ENCODE peak calls at places on chromosomes 4 and X, in six cellular contexts. One of them, this sample, is unnamed.

GRCh38 chrX:25191403-25191802 is 175.6 kb upstream of the ARX start:
- DNase-seq in GM23248: no peak
- DNase-seq in esophagus squamous epithelium: no peak
- DNase-seq in A549: peak; percentile 7
- DNase-seq in uterus: no peak
- DNase-seq in WERI-Rb-1: peak; percentile 15
- DNase-seq in this sample: no peak

GRCh38 chrX:2507904-2508630 is 7.3 kb upstream of the DHRSX start:
- DNase-seq in GM23248: no peak
- DNase-seq in esophagus squamous epithelium: no peak
- DNase-seq in uterus: no peak
- DNase-seq in WERI-Rb-1: no peak
- DNase-seq in A549: no peak
- DNase-seq in this sample: no peak

GRCh38 chrX:5958523-5958922 is 270.1 kb downstream of the NLGN4X start:
- DNase-seq in GM23248: no peak
- DNase-seq in esophagus squamous epithelium: no peak
- DNase-seq in WERI-Rb-1: no peak
- DNase-seq in A549: no peak
- DNase-seq in uterus: no peak
- DNase-seq in this sample: no peak

GRCh38 chrX:71253253-71254091 is 468 bp downstream of the ZMYM3 start:
- DNase-seq in GM23248: peak; percentile 54
- DNase-seq in esophagus squamous epithelium: no peak
- DNase-seq in WERI-Rb-1: peak; percentile 72
- DNase-seq in A549: peak; percentile 47
- DNase-seq in uterus: peak; percentile 53
- DNase-seq in this sample: peak; percentile 67

GRCh38 chrX:154827624-154828408 is 6.6 kb downstream of the SMIM9 start:
- DNase-seq in GM23248: no peak
- DNase-seq in esophagus squamous epithelium: no peak
- DNase-seq in A549: no peak
- DNase-seq in uterus: no peak
- DNase-seq in WERI-Rb-1: no peak
- DNase-seq in this sample: no peak

GRCh38 chr4:146398404-146398803 is 123.3 kb downstream of the SLC10A7 start:
- DNase-seq in uterus: no peak
- DNase-seq in WERI-Rb-1: no peak
- DNase-seq in GM23248: peak; percentile 14
- DNase-seq in A549: no peak
- DNase-seq in esophagus squamous epithelium: no peak
- DNase-seq in this sample: no peak

GRCh38 chrX:65671286-65671685 is 3.8 kb downstream of the MSN start:
- DNase-seq in esophagus squamous epithelium: no peak
- DNase-seq in uterus: no peak
- DNase-seq in WERI-Rb-1: no peak
- DNase-seq in A549: no peak
- DNase-seq in GM23248: no peak
- DNase-seq in this sample: no peak

GRCh38 chr4:74886490-74886889 is 46.4 kb upstream of the PARM1 start:
- DNase-seq in uterus: no peak
- DNase-seq in A549: no peak
- DNase-seq in GM23248: peak; percentile 76
- DNase-seq in esophagus squamous epithelium: no peak
- DNase-seq in WERI-Rb-1: peak; percentile 55
- DNase-seq in this sample: peak; percentile 85

GRCh38 chr4:185933078-185933581 is 121.1 kb upstream of the SORBS2 start:
- DNase-seq in A549: no peak
- DNase-seq in GM23248: peak; percentile 80
- DNase-seq in esophagus squamous epithelium: no peak
- DNase-seq in WERI-Rb-1: no peak
- DNase-seq in uterus: no peak
- DNase-seq in this sample: no peak

GRCh38 chrX:96576358-96576757 is 108.3 kb upstream of the DIAPH2 start:
- DNase-seq in esophagus squamous epithelium: no peak
- DNase-seq in A549: no peak
- DNase-seq in WERI-Rb-1: no peak
- DNase-seq in GM23248: peak; percentile 44
- DNase-seq in uterus: no peak
- DNase-seq in this sample: no peak

GRCh38 chr4:91058345-91058744 is 931.2 kb downstream of the CCSER1 start:
- DNase-seq in WERI-Rb-1: no peak
- DNase-seq in esophagus squamous epithelium: no peak
- DNase-seq in A549: no peak
- DNase-seq in uterus: no peak
- DNase-seq in GM23248: no peak
- DNase-seq in this sample: no peak

GRCh38 chr4:1593458-1593857 is 90.7 kb downstream of the FAM53A start:
- DNase-seq in GM23248: no peak
- DNase-seq in A549: no peak
- DNase-seq in esophagus squamous epithelium: no peak
- DNase-seq in WERI-Rb-1: no peak
- DNase-seq in uterus: no peak
- DNase-seq in this sample: no peak

GRCh38 chr4:88054909-88055308 is 47.5 kb downstream of the PKD2 start:
- DNase-seq in uterus: no peak
- DNase-seq in WERI-Rb-1: peak; percentile 44
- DNase-seq in A549: peak; percentile 17
- DNase-seq in GM23248: peak; percentile 54
- DNase-seq in esophagus squamous epithelium: no peak
- DNase-seq in this sample: peak; percentile 24

GRCh38 chr4:123116412-123116811 is 194.0 kb upstream of the NUDT6 start:
- DNase-seq in GM23248: peak; percentile 6
- DNase-seq in A549: no peak
- DNase-seq in esophagus squamous epithelium: no peak
- DNase-seq in uterus: no peak
- DNase-seq in WERI-Rb-1: no peak
- DNase-seq in this sample: peak; percentile 28

GRCh38 chr4:73311428-73311827 is 52.8 kb upstream of the ANKRD17 start:
- DNase-seq in uterus: no peak
- DNase-seq in A549: no peak
- DNase-seq in WERI-Rb-1: no peak
- DNase-seq in GM23248: peak; percentile 62
- DNase-seq in esophagus squamous epithelium: no peak
- DNase-seq in this sample: no peak

GRCh38 chr4:127558088-127558487 is 74.7 kb upstream of the INTU start:
- DNase-seq in GM23248: no peak
- DNase-seq in A549: no peak
- DNase-seq in WERI-Rb-1: no peak
- DNase-seq in uterus: no peak
- DNase-seq in esophagus squamous epithelium: no peak
- DNase-seq in this sample: no peak

GRCh38 chr4:150358691-150359090 is 223.3 kb upstream of the MAB21L2 start:
- DNase-seq in esophagus squamous epithelium: no peak
- DNase-seq in A549: no peak
- DNase-seq in WERI-Rb-1: no peak
- DNase-seq in GM23248: no peak
- DNase-seq in uterus: no peak
- DNase-seq in this sample: no peak

GRCh38 chr4:126955292-126956191 is 677.2 kb upstream of the INTU start:
- DNase-seq in esophagus squamous epithelium: no peak
- DNase-seq in uterus: no peak
- DNase-seq in A549: no peak
- DNase-seq in WERI-Rb-1: no peak
- DNase-seq in GM23248: no peak
- DNase-seq in this sample: peak; percentile 88

GRCh38 chr4:8365951-8366350 is 74.6 kb downstream of the ACOX3 start:
- DNase-seq in GM23248: no peak
- DNase-seq in A549: no peak
- DNase-seq in uterus: no peak
- DNase-seq in esophagus squamous epithelium: no peak
- DNase-seq in WERI-Rb-1: no peak
- DNase-seq in this sample: no peak

GRCh38 chr4:116925900-116926457 is 159.4 kb downstream of the TRAM1L1 start:
- DNase-seq in WERI-Rb-1: peak; percentile 45
- DNase-seq in esophagus squamous epithelium: no peak
- DNase-seq in GM23248: no peak
- DNase-seq in A549: no peak
- DNase-seq in uterus: no peak
- DNase-seq in this sample: no peak

GRCh38 chrX:97026406-97026805 is 142.7 kb downstream of the RPA4 start:
- DNase-seq in A549: no peak
- DNase-seq in WERI-Rb-1: no peak
- DNase-seq in uterus: no peak
- DNase-seq in GM23248: peak; percentile 1
- DNase-seq in esophagus squamous epithelium: no peak
- DNase-seq in this sample: no peak

GRCh38 chrX:43493751-43494150 is 162.3 kb upstream of the MAOA start:
- DNase-seq in GM23248: no peak
- DNase-seq in WERI-Rb-1: no peak
- DNase-seq in esophagus squamous epithelium: no peak
- DNase-seq in uterus: no peak
- DNase-seq in A549: no peak
- DNase-seq in this sample: peak; percentile 4

GRCh38 chr4:57490520-57490919 is 380.3 kb upstream of the IGFBP7 start:
- DNase-seq in A549: peak; percentile 2
- DNase-seq in uterus: no peak
- DNase-seq in WERI-Rb-1: no peak
- DNase-seq in GM23248: no peak
- DNase-seq in esophagus squamous epithelium: no peak
- DNase-seq in this sample: no peak

GRCh38 chrX:67614414-67614813 is 70.6 kb downstream of the AR start:
- DNase-seq in uterus: no peak
- DNase-seq in WERI-Rb-1: no peak
- DNase-seq in esophagus squamous epithelium: no peak
- DNase-seq in A549: no peak
- DNase-seq in GM23248: peak; percentile 65
- DNase-seq in this sample: no peak

GRCh38 chr4:145177511-145177905 is 2.9 kb downstream of the OTUD4 start:
- DNase-seq in GM23248: peak; percentile 77
- DNase-seq in WERI-Rb-1: no peak
- DNase-seq in esophagus squamous epithelium: no peak
- DNase-seq in uterus: peak; percentile 26
- DNase-seq in A549: no peak
- DNase-seq in this sample: no peak

GRCh38 chrX:107775000-107775733 is 420 bp downstream of the TSC22D3 start:
- DNase-seq in A549: peak; percentile 7
- DNase-seq in WERI-Rb-1: no peak
- DNase-seq in uterus: no peak
- DNase-seq in GM23248: no peak
- DNase-seq in esophagus squamous epithelium: no peak
- DNase-seq in this sample: no peak

GRCh38 chr4:4787421-4787820 is 72.0 kb upstream of the MSX1 start:
- DNase-seq in A549: no peak
- DNase-seq in esophagus squamous epithelium: no peak
- DNase-seq in uterus: no peak
- DNase-seq in WERI-Rb-1: no peak
- DNase-seq in GM23248: no peak
- DNase-seq in this sample: no peak

GRCh38 chr4:54063737-54064316 is 578 bp downstream of the CHIC2 start:
- DNase-seq in A549: peak; percentile 4
- DNase-seq in GM23248: peak; percentile 49
- DNase-seq in esophagus squamous epithelium: peak; percentile 31
- DNase-seq in uterus: peak; percentile 29
- DNase-seq in WERI-Rb-1: peak; percentile 18
- DNase-seq in this sample: peak; percentile 35

GRCh38 chr4:5378002-5378401 is 326.7 kb downstream of the STK32B start:
- DNase-seq in WERI-Rb-1: peak; percentile 69
- DNase-seq in esophagus squamous epithelium: no peak
- DNase-seq in uterus: no peak
- DNase-seq in A549: no peak
- DNase-seq in GM23248: peak; percentile 41
- DNase-seq in this sample: peak; percentile 26

GRCh38 chr4:155179216-155179615 is 29.2 kb upstream of the NPY2R start:
- DNase-seq in A549: no peak
- DNase-seq in WERI-Rb-1: no peak
- DNase-seq in GM23248: no peak
- DNase-seq in uterus: no peak
- DNase-seq in esophagus squamous epithelium: no peak
- DNase-seq in this sample: no peak

GRCh38 chrX:153055827-153056748 is at the start of gene PNMA3:
- DNase-seq in esophagus squamous epithelium: no peak
- DNase-seq in A549: no peak
- DNase-seq in GM23248: peak; percentile 24
- DNase-seq in uterus: no peak
- DNase-seq in WERI-Rb-1: no peak
- DNase-seq in this sample: no peak

GRCh38 chrX:53281321-53281822 is at the start of gene IQSEC2:
- DNase-seq in uterus: peak; percentile 94
- DNase-seq in GM23248: peak; percentile 81
- DNase-seq in A549: peak; percentile 74
- DNase-seq in WERI-Rb-1: peak; percentile 34
- DNase-seq in esophagus squamous epithelium: no peak
- DNase-seq in this sample: peak; percentile 69
- H3K4me3 ChIP-seq in uterus: peak within 1 kb of the TSS; percentile 37
- H3K4me3 ChIP-seq in GM23248: peak within 1 kb of the TSS; percentile 67
- H3K4me3 ChIP-seq in A549: peak within 1 kb of the TSS; percentile 56
- H3K4me3 ChIP-seq in WERI-Rb-1: no peak within 1 kb of the TSS
- H3K4me3 ChIP-seq in esophagus squamous epithelium: peak within 1 kb of the TSS; percentile 64
- H3K4me3 ChIP-seq in this sample: peak within 1 kb of the TSS; percentile 55

DNA sequence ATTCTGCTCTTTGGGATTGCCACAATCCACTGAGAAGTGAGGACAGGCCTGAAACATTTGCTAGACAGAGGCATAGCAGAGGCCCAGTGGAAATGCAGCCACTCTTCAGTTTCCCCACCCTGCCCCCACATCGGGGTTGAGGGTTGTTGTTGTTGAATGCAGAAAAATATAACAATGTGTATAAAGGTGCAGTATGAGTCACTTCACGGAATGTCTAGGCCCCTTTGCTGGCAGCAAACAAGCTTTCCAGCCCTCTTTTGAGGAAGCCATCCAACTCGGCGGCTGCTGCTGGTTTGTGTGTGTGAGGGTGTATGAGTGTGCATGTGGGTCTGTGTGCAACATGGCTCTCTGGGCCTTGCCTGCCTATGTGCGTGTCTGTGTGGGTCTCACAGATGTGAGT is 8.1 kb upstream of the ELF4 start:
- DNase-seq in A549: no peak
- DNase-seq in GM23248: peak; percentile 70
- DNase-seq in WERI-Rb-1: no peak
- DNase-seq in uterus: peak; percentile 37
- DNase-seq in esophagus squamous epithelium: no peak
- DNase-seq in this sample: no peak
- H3K27ac ChIP-seq in A549: no peak overlapping the region
- H3K27ac ChIP-seq in GM23248: peak overlapping the region; percentile 75
- H3K27ac ChIP-seq in WERI-Rb-1: no peak overlapping the region
- H3K27ac ChIP-seq in uterus: peak overlapping the region; percentile 87
- H3K27ac ChIP-seq in esophagus squamous epithelium: peak overlapping the region; percentile 29
- H3K27ac ChIP-seq in this sample: no peak overlapping the region

DNA sequence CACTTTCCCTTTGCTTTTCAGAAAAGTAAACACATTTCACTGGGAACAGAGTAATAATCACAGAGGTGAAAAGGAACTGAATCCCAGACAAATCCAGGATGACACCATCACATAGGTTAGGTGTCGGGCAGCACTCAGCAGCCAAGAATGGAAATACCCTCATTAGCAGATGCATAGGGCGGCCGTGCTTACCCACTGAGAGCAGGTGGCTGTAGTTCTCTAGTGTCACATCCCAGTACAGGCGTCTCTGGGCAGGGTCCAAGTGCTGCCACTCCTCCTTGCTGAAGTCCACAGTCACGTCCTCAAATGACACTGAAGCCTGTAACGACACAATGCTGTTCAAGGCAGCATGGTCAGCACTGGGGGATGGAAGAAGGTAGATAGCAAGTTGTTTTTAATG is 26.9 kb downstream of the ZNF41 start:
- DNase-seq in WERI-Rb-1: no peak
- DNase-seq in uterus: no peak
- DNase-seq in GM23248: no peak
- DNase-seq in esophagus squamous epithelium: no peak
- DNase-seq in A549: no peak
- DNase-seq in this sample: no peak
- H3K9me3 ChIP-seq in WERI-Rb-1: no peaks in the 10 kb centered on the region
- H3K9me3 ChIP-seq in uterus: no peaks in the 10 kb centered on the region
- H3K9me3 ChIP-seq in GM23248: no peaks in the 10 kb centered on the region
- H3K9me3 ChIP-seq in esophagus squamous epithelium: no peaks in the 10 kb centered on the region
- H3K9me3 ChIP-seq in A549: peaks cover 2% of the 10 kb centered on the region
- H3K9me3 ChIP-seq in this sample: no peaks in the 10 kb centered on the region

GRCh38 chrX:115204040-115204439 is 14.8 kb downstream of the RBMXL3 start:
- DNase-seq in WERI-Rb-1: no peak
- DNase-seq in A549: no peak
- DNase-seq in esophagus squamous epithelium: no peak
- DNase-seq in uterus: no peak
- DNase-seq in GM23248: no peak
- DNase-seq in this sample: no peak
- H3K4me3 ChIP-seq in WERI-Rb-1: no peak overlapping the region
- H3K4me3 ChIP-seq in A549: no peak overlapping the region
- H3K4me3 ChIP-seq in esophagus squamous epithelium: no peak overlapping the region
- H3K4me3 ChIP-seq in uterus: no peak overlapping the region
- H3K4me3 ChIP-seq in GM23248: no peak overlapping the region
- H3K4me3 ChIP-seq in this sample: no peak overlapping the region

This sample was measured in SJCRH30.